ENCODE peak calls at places on chromosomes 7 and 10, in ten cellular contexts. W is uterus, M is body of pancreas, C is tibial nerve, K is HCT116, O is transverse colon, J is esophagus squamous epithelium, P is spleen, I is gastrocnemius medialis, F is IMR-90. R is an unnamed sample.

GRCh38 chr10:78871796-78872195 is 197.0 kb upstream of the ZMIZ1 start:
- DNase-seq in W (no peak), M (no peak), C (no peak), K (no peak), O (no peak), J (no peak), P (no peak), I (no peak), F (no peak), R (no peak)

GRCh38 chr7:116674508-116675173 is 2.6 kb downstream of the MET start:
- DNase-seq in W (no peak), M (no peak), C (no peak), K (no peak), O (no peak), J (no peak), P (no peak), I (no peak), F (peak), R (no peak)

GRCh38 chr7:54837167-54837566 is 78.2 kb upstream of the SEC61G start:
- DNase-seq in W (no peak), M (no peak), C (no peak), K (no peak), O (no peak), J (no peak), P (no peak), I (no peak), F (no peak), R (no peak)

GRCh38 chr10:23157239-23157661 is 34.9 kb upstream of the PTF1A start:
- DNase-seq in W (no peak), M (no peak), C (no peak), K (no peak), O (no peak), J (no peak), P (no peak), I (no peak), F (no peak), R (no peak)

GRCh38 chr7:74153736-74154135 is 20.4 kb upstream of the EIF4H start:
- DNase-seq in W (no peak), M (no peak), C (no peak), K (no peak), O (no peak), J (no peak), P (no peak), I (no peak), F (no peak), R (no peak)

GRCh38 chr7:142158741-142159496 is 47.4 kb downstream of the MGAM2 start:
- DNase-seq in W (no peak), M (no peak), C (no peak), K (no peak), O (no peak), J (no peak), P (no peak), I (no peak), F (no peak), R (no peak)

GRCh38 chr10:53166325-53166724 is 393.7 kb upstream of the MBL2 start:
- DNase-seq in W (no peak), M (no peak), C (no peak), K (no peak), O (no peak), J (no peak), P (no peak), I (no peak), F (no peak), R (no peak)

GRCh38 chr7:15783971-15784693 is 97.6 kb upstream of the MEOX2 start:
- DNase-seq in W (no peak), M (no peak), C (no peak), K (no peak), O (no peak), J (no peak), P (no peak), I (no peak), F (no peak), R (no peak)

GRCh38 chr7:119281181-119281846 is 991.7 kb upstream of the KCND2 start:
- DNase-seq in W (no peak), M (no peak), C (no peak), K (no peak), O (no peak), J (no peak), P (no peak), I (no peak), F (no peak), R (no peak)

GRCh38 chr10:15455456-15455855 is 84.4 kb upstream of the FAM171A1 start:
- DNase-seq in W (no peak), M (no peak), C (no peak), K (no peak), O (no peak), J (no peak), P (no peak), I (no peak), F (no peak), R (no peak)

GRCh38 chr7:58086871-58087535 is 637.0 kb downstream of the ZNF716 start:
- DNase-seq in W (peak), M (no peak), C (no peak), K (no peak), O (no peak), J (no peak), P (peak), I (no peak), F (no peak), R (no peak)

GRCh38 chr10:112526906-112527305 is 79.9 kb downstream of the VTI1A start:
- DNase-seq in W (no peak), M (no peak), C (no peak), K (peak), O (no peak), J (no peak), P (peak), I (no peak), F (no peak), R (no peak)

GRCh38 chr7:36871863-36872262 is 147.6 kb upstream of the AOAH start:
- DNase-seq in W (no peak), M (no peak), C (no peak), K (peak), O (no peak), J (no peak), P (no peak), I (no peak), F (peak), R (no peak)

GRCh38 chr7:157402911-157403534 is 66.2 kb downstream of the DNAJB6 start:
- DNase-seq in W (no peak), M (no peak), C (no peak), K (no peak), O (no peak), J (no peak), P (no peak), I (no peak), F (peak), R (no peak)

GRCh38 chr7:73625276-73625675 is 954 bp upstream of the MLXIPL start:
- DNase-seq in W (no peak), M (no peak), C (no peak), K (no peak), O (no peak), J (no peak), P (no peak), I (no peak), F (no peak), R (no peak)

GRCh38 chr7:131051304-131051703 is 276.4 kb upstream of the MKLN1 start:
- DNase-seq in W (no peak), M (no peak), C (no peak), K (no peak), O (no peak), J (no peak), P (no peak), I (no peak), F (no peak), R (no peak)

GRCh38 chr10:17001961-17002749 is 127.5 kb downstream of the CUBN start:
- DNase-seq in W (peak), M (no peak), C (no peak), K (no peak), O (peak), J (no peak), P (no peak), I (peak), F (peak), R (no peak)

GRCh38 chr7:132004528-132004927 is 448.1 kb upstream of the PODXL start:
- DNase-seq in W (peak), M (no peak), C (no peak), K (no peak), O (no peak), J (no peak), P (no peak), I (no peak), F (no peak), R (no peak)

GRCh38 chr7:152974577-152974976 is 215.0 kb downstream of the ACTR3B start:
- DNase-seq in W (no peak), M (no peak), C (no peak), K (no peak), O (no peak), J (no peak), P (no peak), I (no peak), F (no peak), R (no peak)

GRCh38 chr10:72353963-72354355 is 760 bp downstream of the DNAJB12 start:
- DNase-seq in W (peak), M (peak), C (no peak), K (no peak), O (no peak), J (no peak), P (peak), I (no peak), F (peak), R (no peak)

GRCh38 chr10:110753462-110753861 is 109.3 kb downstream of the RBM20 start:
- DNase-seq in W (no peak), M (no peak), C (no peak), K (no peak), O (no peak), J (no peak), P (no peak), I (no peak), F (no peak), R (no peak)

GRCh38 chr10:110751845-110752244 is 107.7 kb downstream of the RBM20 start:
- DNase-seq in W (no peak), M (no peak), C (no peak), K (no peak), O (no peak), J (no peak), P (no peak), I (no peak), F (no peak), R (no peak)

GRCh38 chr10:110756886-110757285 is 112.8 kb downstream of the RBM20 start:
- DNase-seq in W (no peak), M (no peak), C (no peak), K (no peak), O (no peak), J (no peak), P (no peak), I (no peak), F (no peak), R (no peak)

GRCh38 chr10:110755781-110756180 is 111.6 kb downstream of the RBM20 start:
- DNase-seq in W (no peak), M (no peak), C (no peak), K (no peak), O (no peak), J (no peak), P (no peak), I (no peak), F (no peak), R (no peak)

DNA sequence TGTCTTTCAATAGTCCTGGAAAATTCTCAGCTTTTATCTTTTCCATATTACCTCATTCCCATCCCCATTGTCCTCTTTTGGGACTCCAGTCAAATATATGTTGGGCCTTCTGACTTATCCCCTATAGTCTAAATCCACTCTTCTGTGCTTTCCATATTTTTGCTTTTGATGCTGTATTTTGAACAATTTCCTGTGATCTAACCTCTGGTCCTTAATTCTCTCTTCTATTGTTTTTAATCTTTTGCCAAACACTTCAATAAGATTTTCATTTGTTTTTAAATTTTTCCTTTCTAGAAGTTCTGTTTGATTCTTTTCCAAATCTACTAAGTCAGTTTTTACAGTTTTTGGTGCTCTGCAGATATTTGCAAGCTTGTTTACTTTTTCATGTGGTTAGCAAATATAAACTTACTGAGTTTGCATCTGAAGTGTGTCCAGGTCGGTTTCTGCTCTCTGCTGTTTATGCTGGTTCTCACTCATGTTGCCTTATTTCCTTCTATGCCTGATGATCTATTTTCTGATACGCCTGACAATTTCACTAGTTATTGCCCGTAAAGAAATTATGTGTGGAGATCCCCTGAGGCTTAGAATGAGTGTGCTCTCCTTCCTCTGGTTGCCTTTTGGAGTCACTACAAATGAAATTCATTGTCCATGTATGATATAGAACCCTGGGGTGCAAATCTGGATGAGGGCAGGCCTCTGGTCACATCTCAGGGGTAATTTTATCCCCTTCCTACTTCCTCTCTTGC is 110.4 kb downstream of the RBM20 start:
- DNase-seq in W (no peak), M (no peak), C (no peak), K (no peak), O (no peak), J (no peak), P (no peak), I (no peak), F (no peak), R (no peak)
- H3K27ac ChIP-seq in W (no peak), M (no peak), C (no peak), K (no peak), O (no peak), J (no peak), P (no peak), I (no peak), F (no peak), R (no peak)

GRCh38 chr10:69682955-69683474 is 53.0 kb downstream of the FAM241B start:
- DNase-seq in W (no peak), M (no peak), C (no peak), K (no peak), O (no peak), J (no peak), P (no peak), I (no peak), F (no peak), R (no peak)
- TF ChIP-seq CTCF in W (no peak), M (no peak), C (no peak), K (no peak), O (no peak), J (no peak), P (no peak), I (no peak), F (no peak), R (no peak)

DNA sequence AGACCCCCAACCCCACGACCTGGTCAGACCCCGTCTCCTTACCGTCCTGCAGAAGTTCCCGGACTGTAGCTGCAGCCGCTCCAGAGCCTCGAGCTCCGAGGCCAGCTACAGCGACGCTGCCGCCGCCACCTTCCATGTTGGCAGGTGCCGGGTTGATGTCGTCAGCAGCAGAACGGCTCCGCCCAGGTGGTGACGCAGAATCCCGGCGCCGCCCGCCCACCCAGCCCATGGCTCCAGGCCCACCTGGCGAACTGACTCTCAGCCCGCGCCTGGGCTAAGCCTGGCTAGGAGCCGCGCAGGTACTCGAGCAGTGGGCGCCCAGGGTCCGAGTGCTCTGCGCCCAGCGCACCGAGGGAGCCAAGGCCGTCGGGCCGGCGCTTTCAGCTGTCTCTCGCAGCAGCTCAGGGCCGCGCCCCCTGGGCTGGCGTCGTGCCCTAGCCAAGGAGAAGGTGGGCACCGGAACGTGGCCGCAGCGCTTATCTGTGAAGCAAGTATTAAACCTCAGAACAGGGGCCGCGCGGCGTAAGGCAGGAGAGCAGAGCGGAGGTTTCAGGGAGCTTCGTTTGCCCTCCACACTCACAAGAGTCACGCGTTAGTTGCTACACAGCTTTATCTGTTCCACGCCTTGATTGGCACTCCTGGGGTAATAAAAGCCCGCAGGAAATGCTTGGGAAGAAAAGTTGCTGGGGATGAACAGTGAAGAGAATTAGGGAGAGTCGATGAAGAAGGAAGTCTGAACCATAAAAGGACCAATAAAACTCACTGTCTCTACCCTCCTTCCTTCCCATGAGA is at the start of the genes COG5 and DUS4L:
- DNase-seq in W (peak), M (peak), C (peak), K (peak), O (peak), J (peak), P (peak), I (peak), F (peak), R (peak)
- TF ChIP-seq POLR2A in W (peak), M (peak), C (peak), K (peak), O (peak), J (no peak), P (peak), I (peak), F (peak), R (no peak)

DNA sequence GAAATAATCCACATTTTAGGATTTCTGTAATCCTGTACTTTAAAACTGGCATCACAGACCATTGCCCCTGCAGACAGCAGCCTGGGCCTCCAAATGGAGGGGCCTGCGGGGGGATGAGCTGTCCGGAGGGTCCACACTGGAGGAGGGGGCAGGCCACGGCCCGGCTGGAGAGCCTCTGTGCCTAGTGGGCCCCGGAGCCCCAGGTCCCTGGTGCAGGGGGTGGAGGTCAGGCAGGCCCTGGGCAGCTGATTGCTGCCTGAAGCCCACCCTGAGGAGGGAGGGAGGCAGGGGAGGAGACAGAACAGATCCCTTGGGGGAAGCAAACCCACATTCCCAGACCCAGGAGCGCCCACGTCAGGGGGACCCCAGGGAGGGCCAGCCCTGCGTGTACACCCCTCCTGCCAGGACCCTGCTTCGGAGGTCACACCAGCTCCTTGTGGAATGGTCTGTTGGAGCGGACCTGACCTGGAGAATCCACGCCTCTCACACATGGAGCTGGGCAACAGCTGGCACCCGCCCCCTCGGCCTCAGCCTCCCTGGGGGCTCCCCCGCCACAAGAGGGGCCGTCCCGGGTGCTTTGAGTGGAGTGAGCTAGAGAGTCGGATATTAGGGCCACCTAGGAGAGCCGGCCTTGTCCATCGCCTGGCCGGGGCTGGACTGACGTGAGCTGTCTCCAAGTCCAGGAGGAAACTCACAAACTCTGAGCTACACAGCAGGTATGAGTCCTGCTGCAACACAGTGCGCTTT is 12.2 kb upstream of the FAM20C start:
- DNase-seq in W (no peak), M (no peak), C (no peak), K (no peak), O (no peak), J (no peak), P (no peak), I (no peak), F (no peak), R (no peak)
- H3K27ac ChIP-seq in W (no peak), M (no peak), C (no peak), K (no peak), O (peak), J (no peak), P (no peak), I (peak), F (no peak), R (no peak)

DNA sequence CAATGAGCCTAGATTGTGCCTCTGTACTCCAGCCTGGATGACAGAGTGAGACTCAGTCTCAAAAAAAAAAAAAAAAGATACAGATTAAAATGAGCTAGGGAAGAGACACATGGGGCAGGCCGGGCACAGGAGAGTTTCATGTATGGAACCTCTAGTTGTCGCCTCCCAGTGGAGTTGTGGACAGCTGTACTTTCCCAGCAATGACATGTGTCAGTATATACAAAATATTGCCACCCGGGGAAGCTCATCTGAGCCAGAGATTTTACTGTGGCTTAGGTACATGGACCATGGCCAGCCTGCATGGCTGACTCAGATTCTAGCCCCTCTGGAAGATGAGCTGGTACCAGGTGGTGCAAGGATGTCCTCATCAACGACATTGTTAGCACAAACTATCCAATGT is 87.4 kb downstream of the COL26A1 start:
- DNase-seq in W (no peak), M (no peak), C (no peak), K (no peak), O (no peak), J (no peak), P (no peak), I (no peak), F (no peak), R (no peak)
- TF ChIP-seq CTCF in W (no peak), M (no peak), C (no peak), K (no peak), O (no peak), J (no peak), P (no peak), I (no peak), F (no peak), R (no peak)

DNA sequence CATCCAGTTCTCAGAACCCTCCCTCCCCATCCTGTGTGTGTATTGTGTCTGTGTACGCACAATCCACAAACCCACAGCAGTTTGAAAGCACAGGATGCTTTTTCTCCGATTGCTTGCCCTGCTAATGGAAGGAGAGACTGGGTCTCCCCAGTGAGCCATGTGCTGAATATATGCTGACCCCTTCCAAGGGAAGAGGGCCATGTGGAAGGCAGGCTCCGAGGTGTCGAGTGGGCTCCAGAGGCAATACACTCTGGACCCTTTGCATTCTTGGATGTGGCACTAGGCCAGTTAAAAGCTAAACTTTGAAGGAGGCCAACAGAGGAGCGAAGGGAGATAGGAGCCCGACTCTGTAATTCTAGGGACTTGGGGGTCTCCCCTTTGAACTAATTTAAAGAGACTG is 10.7 kb downstream of the DUSP5 start:
- DNase-seq in W (no peak), M (no peak), C (no peak), K (no peak), O (no peak), J (no peak), P (no peak), I (no peak), F (no peak), R (no peak)
- TF ChIP-seq POLR2A in W (no peak), M (no peak), C (no peak), K (no peak), O (no peak), J (no peak), P (no peak), I (no peak), F (peak), R (no peak)

GRCh38 chr7:8176370-8177081 is 85.4 kb downstream of the ICA1 start:
- DNase-seq in W (no peak), M (no peak), C (no peak), K (no peak), O (peak), J (no peak), P (peak), I (no peak), F (no peak), R (no peak)
- H3K27ac ChIP-seq in W (no peak), M (peak), C (peak), K (no peak), O (peak), J (peak), P (peak), I (no peak), F (no peak), R (no peak)